ENCODE peak calls at places on chromosome 2, in six cellular contexts. One of them, this sample, is unnamed.

GRCh38 chr2:27353762-27354596 is 2.6 kb downstream of the GTF3C2 start:
- DNase-seq in lung microvascular endothelial cell: no peak
- DNase-seq in HEK293T: no peak
- DNase-seq in CD4-positive, alpha-beta memory T cell: no peak
- DNase-seq in heart left ventricle: no peak
- DNase-seq in osteocyte: no peak
- DNase-seq in this sample: no peak

GRCh38 chr2:33241072-33241471 is 235.4 kb upstream of the RASGRP3 start:
- DNase-seq in osteocyte: no peak
- DNase-seq in heart left ventricle: no peak
- DNase-seq in HEK293T: no peak
- DNase-seq in CD4-positive, alpha-beta memory T cell: no peak
- DNase-seq in lung microvascular endothelial cell: no peak
- DNase-seq in this sample: no peak

GRCh38 chr2:105822186-105822585 is 77.5 kb downstream of the NCK2 start:
- DNase-seq in HEK293T: no peak
- DNase-seq in osteocyte: no peak
- DNase-seq in lung microvascular endothelial cell: no peak
- DNase-seq in heart left ventricle: no peak
- DNase-seq in CD4-positive, alpha-beta memory T cell: no peak
- DNase-seq in this sample: no peak

GRCh38 chr2:10059552-10060335 is 16.4 kb downstream of the KLF11 start:
- DNase-seq in HEK293T: no peak
- DNase-seq in CD4-positive, alpha-beta memory T cell: no peak
- DNase-seq in osteocyte: no peak
- DNase-seq in lung microvascular endothelial cell: no peak
- DNase-seq in heart left ventricle: peak
- DNase-seq in this sample: no peak

GRCh38 chr2:36088716-36089328 is 266.8 kb upstream of the CRIM1 start:
- DNase-seq in osteocyte: no peak
- DNase-seq in heart left ventricle: no peak
- DNase-seq in CD4-positive, alpha-beta memory T cell: no peak
- DNase-seq in HEK293T: no peak
- DNase-seq in lung microvascular endothelial cell: no peak
- DNase-seq in this sample: peak

GRCh38 chr2:131413148-131413747 is 49.3 kb upstream of the RAB6D start:
- DNase-seq in CD4-positive, alpha-beta memory T cell: peak
- DNase-seq in osteocyte: no peak
- DNase-seq in HEK293T: peak
- DNase-seq in lung microvascular endothelial cell: peak
- DNase-seq in heart left ventricle: no peak
- DNase-seq in this sample: no peak

GRCh38 chr2:137981112-137981679 is 16.9 kb downstream of the HNMT start:
- DNase-seq in osteocyte: no peak
- DNase-seq in CD4-positive, alpha-beta memory T cell: no peak
- DNase-seq in heart left ventricle: no peak
- DNase-seq in lung microvascular endothelial cell: no peak
- DNase-seq in HEK293T: no peak
- DNase-seq in this sample: no peak

GRCh38 chr2:88452151-88452851 is at the start of gene FOXI3:
- DNase-seq in CD4-positive, alpha-beta memory T cell: no peak
- DNase-seq in lung microvascular endothelial cell: no peak
- DNase-seq in osteocyte: no peak
- DNase-seq in HEK293T: peak
- DNase-seq in heart left ventricle: no peak
- DNase-seq in this sample: peak

GRCh38 chr2:84865181-84865783 is 15.6 kb downstream of the TRABD2A start:
- DNase-seq in HEK293T: no peak
- DNase-seq in osteocyte: no peak
- DNase-seq in heart left ventricle: no peak
- DNase-seq in lung microvascular endothelial cell: no peak
- DNase-seq in CD4-positive, alpha-beta memory T cell: peak
- DNase-seq in this sample: no peak

GRCh38 chr2:160566717-160567116 is 73.1 kb upstream of the RBMS1 start:
- DNase-seq in HEK293T: no peak
- DNase-seq in heart left ventricle: no peak
- DNase-seq in lung microvascular endothelial cell: no peak
- DNase-seq in CD4-positive, alpha-beta memory T cell: no peak
- DNase-seq in osteocyte: no peak
- DNase-seq in this sample: no peak

GRCh38 chr2:164761737-164762460 is 79.7 kb downstream of the COBLL1 start:
- DNase-seq in CD4-positive, alpha-beta memory T cell: no peak
- DNase-seq in heart left ventricle: no peak
- DNase-seq in lung microvascular endothelial cell: no peak
- DNase-seq in HEK293T: no peak
- DNase-seq in osteocyte: no peak
- DNase-seq in this sample: no peak

GRCh38 chr2:112020561-112020960 is 34.5 kb upstream of the TMEM87B start:
- DNase-seq in CD4-positive, alpha-beta memory T cell: no peak
- DNase-seq in HEK293T: peak
- DNase-seq in osteocyte: no peak
- DNase-seq in lung microvascular endothelial cell: no peak
- DNase-seq in heart left ventricle: no peak
- DNase-seq in this sample: peak

GRCh38 chr2:127128508-127128907 is 21.6 kb upstream of the BIN1 start:
- DNase-seq in osteocyte: no peak
- DNase-seq in heart left ventricle: no peak
- DNase-seq in lung microvascular endothelial cell: no peak
- DNase-seq in HEK293T: peak
- DNase-seq in CD4-positive, alpha-beta memory T cell: no peak
- DNase-seq in this sample: peak

GRCh38 chr2:37833420-37833819 is 91.7 kb upstream of the RMDN2 start:
- DNase-seq in heart left ventricle: no peak
- DNase-seq in CD4-positive, alpha-beta memory T cell: no peak
- DNase-seq in osteocyte: no peak
- DNase-seq in lung microvascular endothelial cell: no peak
- DNase-seq in HEK293T: no peak
- DNase-seq in this sample: no peak

GRCh38 chr2:69538872-69539548 is 101.8 kb upstream of the NFU1 start:
- DNase-seq in osteocyte: no peak
- DNase-seq in heart left ventricle: no peak
- DNase-seq in lung microvascular endothelial cell: peak
- DNase-seq in HEK293T: no peak
- DNase-seq in CD4-positive, alpha-beta memory T cell: no peak
- DNase-seq in this sample: no peak

GRCh38 chr2:56053679-56054078 is 130.1 kb upstream of the EFEMP1 start:
- DNase-seq in osteocyte: no peak
- DNase-seq in lung microvascular endothelial cell: no peak
- DNase-seq in HEK293T: no peak
- DNase-seq in heart left ventricle: no peak
- DNase-seq in CD4-positive, alpha-beta memory T cell: no peak
- DNase-seq in this sample: peak

GRCh38 chr2:135585586-135585985 is 54.3 kb downstream of the R3HDM1 start:
- DNase-seq in osteocyte: no peak
- DNase-seq in lung microvascular endothelial cell: no peak
- DNase-seq in CD4-positive, alpha-beta memory T cell: no peak
- DNase-seq in heart left ventricle: no peak
- DNase-seq in HEK293T: no peak
- DNase-seq in this sample: no peak